ENCODE peak calls at places on chromosomes 6 and 20, in six cellular contexts. E is activated gamma-delta T cell treated with Interleukin-2 at 50 U/mL for 16 hours; R is left kidney; A is activated CD4-positive, alpha-beta T cell treated with anti-CD3 and anti-CD28 coated beads, Interleukin-2, amount 50 U/mL, for 1 hour; J is lower leg skin; G is lower lobe of right lung. F is an unnamed sample.

GRCh38 chr6:68689910-68690309 is 54.8 kb downstream of the ADGRB3 start:
- DNase-seq in E (no peak), R (no peak), A (no peak), J (no peak), G (no peak), F (no peak)

GRCh38 chr6:141472123-141472522 is 660.6 kb upstream of the GJE1 start:
- DNase-seq in E (no peak), R (peak; percentile 5), A (no peak), J (no peak), G (no peak), F (no peak)

GRCh38 chr6:17408081-17408480 is 14.7 kb downstream of the CAP2 start:
- DNase-seq in E (no peak), R (no peak), A (no peak), J (no peak), G (no peak), F (no peak)

GRCh38 chr20:63079971-63080370 is 73.2 kb upstream of the BHLHE23 start:
- DNase-seq in E (no peak), R (no peak), A (no peak), J (peak; percentile 53), G (peak; percentile 9), F (no peak)

GRCh38 chr6:14466278-14466677 is 348.7 kb downstream of the CD83 start:
- DNase-seq in E (no peak), R (no peak), A (no peak), J (no peak), G (no peak), F (no peak)

GRCh38 chr20:64166712-64167615 is 2.7 kb downstream of the MYT1 start:
- DNase-seq in E (no peak), R (peak; percentile 67), A (no peak), J (no peak), G (peak; percentile 18), F (no peak)

GRCh38 chr20:18906046-18906445 is 92.5 kb downstream of the SCP2D1 start:
- DNase-seq in E (no peak), R (no peak), A (no peak), J (no peak), G (no peak), F (no peak)

GRCh38 chr20:53774487-53775203 is 181.0 kb upstream of the ZNF217 start:
- DNase-seq in E (no peak), R (no peak), A (no peak), J (no peak), G (no peak), F (no peak)

GRCh38 chr6:125245109-125245508 is 56.7 kb downstream of the HDDC2 start:
- DNase-seq in E (no peak), R (no peak), A (no peak), J (no peak), G (no peak), F (no peak)

GRCh38 chr6:157789297-157789696 is 33.7 kb upstream of the SNX9 start:
- DNase-seq in E (no peak), R (no peak), A (no peak), J (no peak), G (no peak), F (no peak)

GRCh38 chr6:40936810-40937209 is 102.2 kb downstream of the UNC5CL start:
- DNase-seq in E (no peak), R (no peak), A (no peak), J (no peak), G (no peak), F (no peak)

GRCh38 chr6:170445487-170445886 is 107.6 kb downstream of the PSMB1 start:
- DNase-seq in E (no peak), R (no peak), A (no peak), J (peak; percentile 70), G (no peak), F (no peak)

GRCh38 chr6:79313254-79313653 is 78.8 kb upstream of the HMGN3 start:
- DNase-seq in E (no peak), R (no peak), A (no peak), J (no peak), G (no peak), F (no peak)

GRCh38 chr20:48538058-48538825 is 289.6 kb downstream of the PREX1 start:
- DNase-seq in E (no peak), R (peak; percentile 73), A (no peak), J (no peak), G (peak; percentile 56), F (no peak)

GRCh38 chr6:116392158-116393032 is 21.6 kb downstream of the DSE start:
- DNase-seq in E (no peak), R (no peak), A (no peak), J (no peak), G (no peak), F (no peak)

GRCh38 chr20:22371843-22372242 is 212.5 kb downstream of the FOXA2 start:
- DNase-seq in E (peak; percentile 6), R (peak; percentile 70), A (no peak), J (no peak), G (no peak), F (no peak)

GRCh38 chr6:3628143-3628840 is 123.2 kb downstream of the PXDC1 start:
- DNase-seq in E (peak; percentile 18), R (no peak), A (no peak), J (peak; percentile 65), G (no peak), F (no peak)

GRCh38 chr20:63941282-63942060 is 14.7 kb downstream of the UCKL1 start:
- DNase-seq in E (peak; percentile 74), R (no peak), A (peak; percentile 66), J (no peak), G (peak; percentile 90), F (peak; percentile 69)

GRCh38 chr6:125067552-125067951 is 86.0 kb upstream of the TPD52L1 start:
- DNase-seq in E (no peak), R (no peak), A (no peak), J (no peak), G (no peak), F (no peak)

GRCh38 chr6:14665827-14666724 is 548.5 kb downstream of the CD83 start:
- DNase-seq in E (no peak), R (no peak), A (no peak), J (no peak), G (peak; percentile 81), F (no peak)

GRCh38 chr6:113936093-113936934 is 34.6 kb downstream of the HDAC2 start:
- DNase-seq in E (no peak), R (peak; percentile 82), A (no peak), J (no peak), G (no peak), F (no peak)

GRCh38 chr20:1415667-1416468 is 23.0 kb upstream of the FKBP1A start:
- DNase-seq in E (no peak), R (no peak), A (no peak), J (no peak), G (no peak), F (no peak)

GRCh38 chr6:81075974-81076373 is 676.5 kb downstream of the TENT5A start:
- DNase-seq in E (no peak), R (peak; percentile 53), A (no peak), J (no peak), G (no peak), F (no peak)

GRCh38 chr6:165231177-165231576 is 78.2 kb downstream of the C6orf118 start:
- DNase-seq in E (no peak), R (no peak), A (no peak), J (no peak), G (no peak), F (no peak)

GRCh38 chr20:3323398-3323797 is 84.1 kb downstream of the DNAAF9 start:
- DNase-seq in E (no peak), R (no peak), A (no peak), J (no peak), G (no peak), F (no peak)

GRCh38 chr6:128275030-128275429 is 245.4 kb downstream of the PTPRK start:
- DNase-seq in E (no peak), R (no peak), A (no peak), J (no peak), G (no peak), F (no peak)

GRCh38 chr20:46814366-46815232 is 80.0 kb upstream of the EYA2 start:
- DNase-seq in E (no peak), R (peak; percentile 67), A (no peak), J (peak; percentile 61), G (no peak), F (no peak)

GRCh38 chr20:38196016-38196415 is 30.9 kb upstream of the TGM2 start:
- DNase-seq in E (no peak), R (no peak), A (no peak), J (no peak), G (no peak), F (no peak)

GRCh38 chr6:148657053-148657452 is 89.8 kb upstream of the UST start:
- DNase-seq in E (no peak), R (no peak), A (no peak), J (no peak), G (no peak), F (no peak)

GRCh38 chr6:137089305-137089704 is 44.5 kb upstream of the IL20RA start:
- DNase-seq in E (no peak), R (no peak), A (no peak), J (no peak), G (no peak), F (no peak)

GRCh38 chr6:2563635-2564034 is 187.1 kb downstream of the MYLK4 start:
- DNase-seq in E (no peak), R (peak; percentile 44), A (no peak), J (no peak), G (no peak), F (no peak)

GRCh38 chr6:157064502-157064901 is 258.8 kb downstream of the TMEM242 start:
- DNase-seq in E (no peak), R (no peak), A (no peak), J (no peak), G (no peak), F (no peak)

GRCh38 chr20:651713-652610 is 1.0 kb downstream of the SRXN1 start:
- DNase-seq in E (no peak), R (no peak), A (no peak), J (no peak), G (no peak), F (no peak)